ENCODE peak calls at places on chromosomes 3 and 15, in six cellular contexts. P, G, B, N, L and M are unnamed samples.

GRCh38 chr15:41512512-41513281 is 930 bp downstream of the LTK start:
- DNase-seq in P (no peak), G (peak), B (no peak), N (peak), L (no peak), M (no peak)

GRCh38 chr15:46304320-46304719 is 669.5 kb downstream of the SQOR start:
- DNase-seq in P (no peak), G (peak), B (no peak), N (no peak), L (peak), M (no peak)

GRCh38 chr3:102225407-102226132 is 209.2 kb upstream of the ZPLD1 start:
- DNase-seq in P (peak), G (peak), B (peak), N (no peak), L (peak), M (peak)

GRCh38 chr3:132222868-132223538 is 94.2 kb upstream of the ACP3 start:
- DNase-seq in P (no peak), G (peak), B (no peak), N (no peak), L (peak), M (peak)

GRCh38 chr3:184325715-184326114 is 11.3 kb downstream of the EIF4G1 start:
- DNase-seq in P (no peak), G (peak), B (no peak), N (no peak), L (peak), M (no peak)

GRCh38 chr3:9732080-9732752 is 681 bp downstream of the BRPF1 start:
- DNase-seq in P (no peak), G (no peak), B (no peak), N (peak), L (peak), M (no peak)

GRCh38 chr15:64536244-64536836 is 76.0 kb downstream of the ZNF609 start:
- DNase-seq in P (peak), G (no peak), B (peak), N (no peak), L (peak), M (no peak)

GRCh38 chr3:188431553-188431952 is 277.6 kb downstream of the LPP start:
- DNase-seq in P (peak), G (no peak), B (no peak), N (no peak), L (peak), M (no peak)

GRCh38 chr3:42214064-42214463 is 51.9 kb downstream of the CCK start:
- DNase-seq in P (no peak), G (no peak), B (no peak), N (no peak), L (no peak), M (peak)

GRCh38 chr3:131421957-131422498 is 40.5 kb downstream of the NUDT16 start:
- DNase-seq in P (no peak), G (no peak), B (no peak), N (no peak), L (no peak), M (peak)

GRCh38 chr15:67937153-67937761 is 97.4 kb upstream of the RNU6-1 start:
- DNase-seq in P (no peak), G (no peak), B (no peak), N (no peak), L (peak), M (no peak)

GRCh38 chr15:62344806-62345539 is 179.9 kb upstream of the C2CD4B start:
- DNase-seq in P (no peak), G (peak), B (peak), N (peak), L (peak), M (peak)

GRCh38 chr3:139718415-139718814 is 40.6 kb upstream of the NMNAT3 start:
- DNase-seq in P (no peak), G (peak), B (peak), N (no peak), L (peak), M (no peak)

GRCh38 chr3:15108082-15108545 is 9.2 kb upstream of the RBSN start:
- DNase-seq in P (no peak), G (peak), B (peak), N (peak), L (peak), M (peak)

GRCh38 chr3:38105525-38105924 is 31.4 kb downstream of the ACAA1 start:
- DNase-seq in P (no peak), G (no peak), B (no peak), N (no peak), L (no peak), M (no peak)

GRCh38 chr3:5428607-5429516 is 241.4 kb downstream of the EDEM1 start:
- DNase-seq in P (no peak), G (no peak), B (no peak), N (no peak), L (peak), M (no peak)

GRCh38 chr15:33055962-33056361 is 138.6 kb downstream of the FMN1 start:
- DNase-seq in P (no peak), G (peak), B (no peak), N (no peak), L (no peak), M (no peak)

GRCh38 chr3:124627501-124627908 is 102.7 kb upstream of the UMPS start:
- DNase-seq in P (no peak), G (no peak), B (no peak), N (no peak), L (no peak), M (no peak)

GRCh38 chr15:40960151-40960885 is 7.0 kb downstream of the CHAC1 start:
- DNase-seq in P (no peak), G (no peak), B (no peak), N (no peak), L (no peak), M (no peak)

GRCh38 chr3:153274521-153274920 is 112.5 kb downstream of the RAP2B start:
- DNase-seq in P (no peak), G (no peak), B (no peak), N (no peak), L (no peak), M (no peak)

GRCh38 chr15:41941644-41942415 is 30.5 kb downstream of the EHD4 start:
- DNase-seq in P (no peak), G (no peak), B (no peak), N (no peak), L (no peak), M (no peak)

GRCh38 chr15:74902295-74903075 is 4.2 kb downstream of the FAM219B start:
- DNase-seq in P (no peak), G (no peak), B (no peak), N (no peak), L (no peak), M (no peak)

GRCh38 chr15:69644876-69645275 is 192.3 kb downstream of the RPLP1 start:
- DNase-seq in P (no peak), G (no peak), B (no peak), N (no peak), L (no peak), M (no peak)

GRCh38 chr15:70236306-70237103 is 138.8 kb upstream of the TLE3 start:
- DNase-seq in P (no peak), G (no peak), B (no peak), N (no peak), L (peak), M (no peak)

GRCh38 chr3:51445544-51446280 is 54.1 kb downstream of the DCAF1 start:
- DNase-seq in P (no peak), G (no peak), B (no peak), N (no peak), L (no peak), M (no peak)

GRCh38 chr3:187238239-187238638 is 41.0 kb downstream of the RTP1 start:
- DNase-seq in P (no peak), G (no peak), B (no peak), N (no peak), L (no peak), M (no peak)

GRCh38 chr3:27324695-27325094 is 44.5 kb downstream of the NEK10 start:
- DNase-seq in P (no peak), G (no peak), B (no peak), N (no peak), L (no peak), M (no peak)

GRCh38 chr3:193869221-193870201 is 266.4 kb upstream of the HES1 start:
- DNase-seq in P (peak), G (peak), B (peak), N (no peak), L (peak), M (no peak)

GRCh38 chr3:5188419-5189405 is 1.2 kb downstream of the EDEM1 start:
- DNase-seq in P (no peak), G (peak), B (no peak), N (peak), L (peak), M (no peak)

GRCh38 chr3:95923496-95924210 is 890.7 kb upstream of the EPHA6 start:
- DNase-seq in P (peak), G (no peak), B (no peak), N (no peak), L (peak), M (no peak)

GRCh38 chr3:113952921-113953320 is 5.1 kb downstream of the ZDHHC23 start:
- DNase-seq in P (no peak), G (no peak), B (no peak), N (no peak), L (no peak), M (no peak)

GRCh38 chr3:45145681-45146614 is at the start of gene CDCP1:
- DNase-seq in P (no peak), G (peak), B (no peak), N (no peak), L (peak), M (peak)

GRCh38 chr3:187209501-187209900 is 12.2 kb downstream of the RTP1 start:
- DNase-seq in P (no peak), G (no peak), B (no peak), N (no peak), L (no peak), M (no peak)

GRCh38 chr3:8581373-8581772 is 63.2 kb downstream of the SSUH2 start:
- DNase-seq in P (no peak), G (no peak), B (no peak), N (no peak), L (no peak), M (no peak)